ENCODE peak calls at places on chromosomes 11 and 22, in four cellular contexts. H is GM12878, P is H1, I is HepG2. B is an unnamed sample.

GRCh38 chr11:83464181-83464580 is 178.0 kb upstream of the CCDC90B start:
- DNase-seq in P (no peak), H (no peak), I (no peak), B (no peak)

GRCh38 chr22:24155597-24156145 is 25.6 kb upstream of the SUSD2 start:
- DNase-seq in H (no peak), P (peak), I (peak), B (no peak)

GRCh38 chr11:59755701-59756495 is 722 bp downstream of the STX3 start:
- DNase-seq in I (peak), P (peak), H (no peak), B (peak)

GRCh38 chr11:129302386-129303101 is 73.1 kb upstream of the BARX2 start:
- DNase-seq in I (no peak), H (no peak), P (no peak), B (no peak)

GRCh38 chr22:18012528-18012927 is 11.8 kb downstream of the MICAL3 start:
- DNase-seq in I (no peak), P (no peak), H (no peak), B (no peak)

GRCh38 chr22:24985824-24986214 is 33.3 kb downstream of the KIAA1671 start:
- DNase-seq in P (no peak), H (no peak), I (peak), B (no peak)

GRCh38 chr22:49233507-49234100 is 594.1 kb downstream of the BRD1 start:
- DNase-seq in P (peak), I (no peak), H (no peak), B (no peak)

GRCh38 chr11:112174789-112175595 is at the start of gene BCO2:
- DNase-seq in I (peak), H (no peak), P (peak), B (peak)

GRCh38 chr11:128518493-128519207 is 68.7 kb downstream of the ETS1 start:
- DNase-seq in H (no peak), P (no peak), I (no peak), B (no peak)

GRCh38 chr11:92225206-92225562 is 566 bp downstream of the FAT3 start:
- DNase-seq in H (no peak), P (no peak), I (no peak), B (no peak)

GRCh38 chr11:119361056-119361787 is 14.7 kb upstream of the MFRP start:
- DNase-seq in P (no peak), H (no peak), I (peak), B (peak)

GRCh38 chr11:68706237-68706636 is 21.9 kb downstream of the GAL start:
- DNase-seq in I (no peak), P (no peak), H (no peak), B (no peak)

GRCh38 chr11:2742201-2742600 is 42.4 kb upstream of the KCNQ1OT1 start:
- DNase-seq in H (no peak), P (no peak), I (no peak), B (no peak)

GRCh38 chr11:14374922-14375630 is 16.1 kb upstream of the RRAS2 start:
- DNase-seq in H (no peak), I (no peak), P (no peak), B (no peak)

GRCh38 chr11:61266602-61267001 is 25.6 kb downstream of the PGA5 start:
- DNase-seq in H (no peak), P (no peak), I (no peak), B (peak)
- TF ChIP-seq EP300 in H (no peak), P (no peak), I (no peak), B (no peak)

DNA sequence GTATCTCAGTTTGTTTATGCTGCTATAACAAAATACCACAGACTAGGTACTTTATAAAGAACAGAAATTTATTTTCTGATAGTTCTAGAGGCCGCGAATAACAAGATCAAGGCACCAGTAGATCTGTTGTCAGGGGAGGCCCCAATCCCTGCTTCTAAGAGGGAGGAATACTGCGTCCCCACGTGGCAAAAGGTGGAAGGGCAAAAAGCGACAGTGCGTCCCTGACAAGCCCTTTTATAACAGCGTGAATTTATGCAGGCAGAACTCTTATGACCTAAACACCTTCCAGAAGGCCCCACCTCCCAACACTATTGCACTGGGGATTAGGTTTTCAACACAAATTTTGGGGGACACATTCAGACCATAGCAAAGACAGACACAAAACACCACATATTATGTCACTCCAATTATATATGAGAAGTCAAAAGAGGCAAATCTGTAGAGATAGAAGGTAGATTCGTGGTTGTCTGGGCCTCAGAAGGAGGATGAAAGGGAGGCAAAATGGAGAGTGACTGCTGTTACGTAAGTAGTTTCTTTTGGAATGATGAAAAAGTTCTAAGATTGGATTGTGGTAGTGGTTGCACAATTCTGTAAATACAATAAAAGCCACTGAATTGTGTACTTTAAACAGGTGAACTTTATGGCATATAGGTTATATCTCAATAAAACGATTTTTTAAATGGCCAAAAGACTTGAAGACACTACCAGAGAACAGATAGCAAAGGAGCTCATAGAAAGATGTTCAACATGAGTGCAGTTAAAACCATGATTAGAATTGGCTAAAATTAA is 30.1 kb upstream of the TNRC6B start:
- DNase-seq in I (no peak), P (peak), H (no peak), B (no peak)
- TF ChIP-seq ATF3 in I (no peak), P (no peak), H (no peak), B (no peak)

GRCh38 chr22:40199223-40199622 is 21.5 kb downstream of the TNRC6B start:
- DNase-seq in P (no peak), I (no peak), H (no peak), B (no peak)

GRCh38 chr22:40203568-40203967 is 25.8 kb downstream of the TNRC6B start:
- DNase-seq in H (no peak), P (no peak), I (no peak), B (no peak)

GRCh38 chr22:40199852-40200251 is 22.1 kb downstream of the TNRC6B start:
- DNase-seq in P (no peak), I (no peak), H (no peak), B (no peak)

GRCh38 chr22:40202225-40202944 is 24.7 kb downstream of the TNRC6B start:
- DNase-seq in I (no peak), P (no peak), H (no peak), B (peak)

DNA sequence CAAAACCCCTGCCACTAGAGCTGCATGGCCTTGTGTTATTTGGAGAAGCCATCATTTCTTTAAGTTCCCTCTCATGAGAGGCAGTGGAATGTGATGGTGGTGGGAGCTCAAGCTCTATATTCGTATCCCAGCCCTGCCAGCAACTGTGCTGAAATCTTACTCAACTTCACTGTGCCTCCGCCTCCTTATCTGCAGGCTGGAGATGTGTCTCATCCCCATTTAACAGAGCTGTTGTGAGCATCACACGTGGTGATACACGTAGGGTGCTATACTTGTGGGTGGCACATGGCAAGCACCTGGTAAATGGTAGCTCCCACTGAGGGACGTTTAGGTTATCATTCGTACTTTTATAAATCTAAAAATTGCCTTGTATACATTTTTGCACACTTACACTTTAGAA is 23.1 kb downstream of the TNRC6B start:
- DNase-seq in I (no peak), P (no peak), H (no peak), B (no peak)
- TF ChIP-seq SP1 in I (no peak), P (no peak), H (no peak), B (no peak)

GRCh38 chr11:110338684-110339083 is 42.3 kb upstream of the RDX start:
- DNase-seq in I (no peak), H (no peak), P (no peak), B (no peak)

GRCh38 chr11:110336054-110336453 is 39.6 kb upstream of the RDX start:
- DNase-seq in I (no peak), P (no peak), H (no peak), B (no peak)

GRCh38 chr11:110335358-110335757 is 38.9 kb upstream of the RDX start:
- DNase-seq in I (no peak), P (no peak), H (no peak), B (no peak)

GRCh38 chr11:110339456-110339855 is 43.0 kb upstream of the RDX start:
- DNase-seq in P (no peak), I (no peak), H (no peak), B (no peak)

DNA sequence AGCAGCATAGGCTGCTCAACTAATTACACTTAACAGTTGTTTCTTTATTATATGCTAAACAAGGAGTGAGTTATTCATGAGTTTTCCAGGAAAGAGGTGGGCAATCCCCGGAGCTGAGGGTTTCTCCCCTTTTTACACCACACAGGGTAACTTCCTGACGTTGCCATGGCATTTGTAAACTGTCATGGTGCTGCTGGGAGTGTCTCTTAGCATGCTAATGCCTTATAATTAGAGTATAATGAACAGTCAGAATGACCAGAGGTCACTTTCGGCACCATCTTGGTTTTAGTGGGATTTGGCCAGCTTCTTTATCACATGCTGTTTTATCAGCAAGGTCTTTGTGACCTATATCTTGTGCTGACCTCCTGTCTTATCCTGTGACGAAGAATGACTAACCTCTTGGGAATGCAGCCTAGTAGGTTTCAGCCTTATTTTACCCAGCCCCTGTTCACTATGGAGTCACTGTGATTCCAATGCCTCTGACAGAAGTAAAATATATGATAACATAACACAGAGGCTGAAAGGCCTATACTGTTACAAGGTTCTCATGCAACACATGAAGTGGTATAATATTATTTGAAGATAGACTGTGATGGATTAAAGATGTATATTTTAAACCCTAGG is 41.3 kb upstream of the RDX start:
- DNase-seq in H (no peak), P (no peak), I (no peak), B (no peak)
- TF ChIP-seq EP300 in H (no peak), P (no peak), I (no peak), B (no peak)

GRCh38 chr11:16604784-16605439 is 133.5 kb upstream of the C11orf58 start:
- DNase-seq in H (no peak), P (peak), I (no peak), B (peak)

GRCh38 chr11:16605971-16606783 is 132.3 kb upstream of the C11orf58 start:
- DNase-seq in I (peak), P (peak), H (peak), B (peak)

GRCh38 chr11:16606784-16607674 is 131.4 kb upstream of the C11orf58 start:
- DNase-seq in H (no peak), I (no peak), P (peak), B (peak)

GRCh38 chr11:16603890-16604783 is 134.3 kb upstream of the C11orf58 start:
- DNase-seq in I (no peak), P (peak), H (no peak), B (peak)

GRCh38 chr11:16605440-16605970 is 132.9 kb upstream of the C11orf58 start:
- DNase-seq in I (no peak), P (no peak), H (no peak), B (peak)
- TF ChIP-seq ATF3 in I (no peak), P (no peak), H (no peak), B (no peak)

DNA sequence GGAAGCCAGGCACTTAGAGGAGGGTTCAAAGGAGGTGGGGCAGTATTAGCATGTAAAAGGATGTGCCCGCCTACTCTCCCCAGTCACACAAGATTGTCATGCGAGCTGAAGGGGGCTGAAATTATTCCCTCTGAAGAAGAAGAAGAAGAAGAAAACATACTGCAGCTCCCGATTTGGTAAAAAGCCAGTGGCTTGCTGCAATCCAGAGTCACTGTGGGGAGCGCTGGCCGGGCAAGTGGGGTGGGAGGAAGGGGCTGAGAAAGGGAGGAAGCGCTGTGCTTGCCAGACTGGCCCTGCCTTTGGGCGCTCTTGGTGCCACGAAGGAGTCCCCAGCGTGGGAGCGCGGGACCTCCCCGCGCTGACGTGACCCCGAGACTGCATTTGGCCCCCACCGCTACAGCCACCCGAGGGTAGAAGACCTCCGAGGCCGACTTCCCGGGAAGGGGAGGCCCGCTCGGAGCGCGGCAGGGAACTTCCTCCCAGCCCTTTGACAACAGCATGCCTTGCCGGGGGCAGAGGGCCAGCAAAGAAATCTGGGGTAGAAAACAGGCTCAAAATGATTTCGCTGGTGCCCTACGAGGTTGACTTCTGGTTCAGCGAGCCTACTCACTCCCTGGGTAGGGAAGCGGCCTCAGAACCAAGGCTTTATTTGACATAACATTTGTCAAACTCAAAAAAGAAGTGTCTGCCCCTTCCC is 906.3 kb downstream of the DLG2 start:
- DNase-seq in I (no peak), P (peak), H (no peak), B (no peak)
- TF ChIP-seq SP1 in I (no peak), P (no peak), H (no peak), B (no peak)

GRCh38 chr11:33039274-33040126 is at the start of gene TCP11L1:
- DNase-seq in H (peak), P (peak), I (peak), B (peak)
- TF ChIP-seq EP300 in H (no peak), P (no peak), I (peak), B (no peak)

GRCh38 chr11:122785156-122785605 is 53.1 kb upstream of the CRTAM start:
- DNase-seq in P (no peak), H (no peak), I (no peak), B (no peak)
- TF ChIP-seq ATF3 in P (no peak), H (no peak), I (no peak), B (no peak)

DNA sequence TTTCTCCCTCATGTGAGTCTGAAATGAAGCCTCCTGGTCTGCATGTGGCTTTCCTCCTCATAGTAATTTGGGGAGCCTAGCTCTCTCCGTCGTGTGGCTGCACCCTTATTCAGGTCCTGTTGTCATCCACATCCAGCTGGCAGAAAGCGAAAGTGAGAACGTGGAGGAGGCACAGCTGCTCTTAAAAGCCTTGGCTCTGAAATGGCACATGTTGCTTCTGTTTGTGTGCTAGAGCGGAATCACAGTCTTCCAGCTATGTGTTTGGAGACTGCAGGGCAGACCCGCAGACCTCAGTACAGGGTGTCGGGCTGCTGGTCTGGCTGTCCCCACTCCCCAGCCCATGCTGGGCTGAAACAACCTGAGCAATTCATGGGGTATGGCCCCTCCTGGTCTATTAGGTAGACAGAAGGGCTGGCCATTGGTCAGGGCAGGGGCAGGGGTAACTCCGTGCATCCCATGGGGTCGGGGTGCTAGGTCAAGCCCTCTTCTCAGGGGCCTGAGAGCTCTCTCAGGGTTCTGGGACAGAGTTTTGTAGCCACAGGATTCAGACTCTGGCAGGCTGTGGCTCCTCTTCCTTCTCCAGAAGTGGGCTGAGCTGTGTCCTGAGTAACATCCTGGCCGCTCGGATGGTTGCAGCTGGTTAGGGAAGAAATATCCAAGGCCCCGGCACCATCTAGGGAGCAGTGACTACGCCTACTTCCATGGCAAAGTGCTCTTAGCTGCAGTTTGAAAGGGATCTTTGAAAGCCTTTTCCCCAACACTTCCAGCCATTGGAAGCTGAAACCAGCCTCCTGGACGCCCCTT is 50.6 kb downstream of the C11orf96 start:
- DNase-seq in H (no peak), P (no peak), I (no peak), B (no peak)
- TF ChIP-seq SP1 in H (no peak), P (no peak), I (no peak), B (no peak)

GRCh38 chr11:56412396-56412795 is at the start of gene OR5AL1:
- DNase-seq in P (no peak), I (no peak), H (no peak), B (no peak)

GRCh38 chr11:56410801-56411200 is 1.7 kb upstream of the OR5AL1 start:
- DNase-seq in I (no peak), P (no peak), H (no peak), B (no peak)
- TF ChIP-seq EP300 in I (no peak), P (no peak), H (no peak), B (no peak)